ENCODE peak calls at places on chromosome 5, in nine cellular contexts. R is endothelial cell of umbilical vein; W is CD4-positive, alpha-beta memory T cell; J is CD4-positive, CD25-positive, alpha-beta regulatory T cell; I is stomach; Q is left ventricle myocardium inferior; T is neural progenitor cell; A is psoas muscle; D is T-helper 17 cell. L is an unnamed sample.
A peak's percentile ranks its signal among the peaks of the same experiment; 100 is the strongest.

GRCh38 chr5:40481226-40481625 is 198.5 kb upstream of the PTGER4 start:
- DNase-seq in R (no peak), W (no peak), J (no peak), I (no peak), Q (no peak), T (no peak), A (no peak), D (no peak), L (no peak)

GRCh38 chr5:66967102-66967501 is 229.5 kb downstream of the CD180 start:
- DNase-seq in R (no peak), W (no peak), J (no peak), I (no peak), Q (no peak), T (no peak), A (no peak), D (no peak), L (no peak)

GRCh38 chr5:112228672-112229071 is 190.4 kb downstream of the EPB41L4A start:
- DNase-seq in R (peak; percentile 69), W (no peak), J (no peak), I (peak; percentile 95), Q (peak; percentile 82), T (no peak), A (peak; percentile 41), D (no peak), L (peak; percentile 92)

GRCh38 chr5:96143450-96143849 is 181.8 kb upstream of the ELL2 start:
- DNase-seq in R (no peak), W (no peak), J (no peak), I (no peak), Q (no peak), T (no peak), A (no peak), D (no peak), L (no peak)

GRCh38 chr5:58902765-58903164 is 319.9 kb downstream of the RAB3C start:
- DNase-seq in R (no peak), W (no peak), J (no peak), I (no peak), Q (no peak), T (no peak), A (no peak), D (no peak), L (no peak)

GRCh38 chr5:73540192-73540591 is 25.2 kb downstream of the ANKRA2 start:
- DNase-seq in R (peak; percentile 38), W (no peak), J (no peak), I (no peak), Q (no peak), T (no peak), A (no peak), D (no peak), L (no peak)

GRCh38 chr5:167970002-167970401 is 321.4 kb upstream of the WWC1 start:
- DNase-seq in R (no peak), W (no peak), J (no peak), I (no peak), Q (no peak), T (no peak), A (no peak), D (no peak), L (no peak)

GRCh38 chr5:125210241-125210947 is 464.0 kb upstream of the ZNF608 start:
- DNase-seq in R (no peak), W (no peak), J (no peak), I (no peak), Q (no peak), T (no peak), A (no peak), D (no peak), L (no peak)

GRCh38 chr5:122507581-122507980 is 195.5 kb downstream of the SNCAIP start:
- DNase-seq in R (no peak), W (no peak), J (no peak), I (no peak), Q (no peak), T (no peak), A (no peak), D (no peak), L (peak; percentile 25)

GRCh38 chr5:39717186-39717897 is 292.6 kb upstream of the DAB2 start:
- DNase-seq in R (no peak), W (no peak), J (no peak), I (no peak), Q (no peak), T (no peak), A (no peak), D (no peak), L (no peak)

GRCh38 chr5:96478983-96479382 is 45.9 kb upstream of the PCSK1 start:
- DNase-seq in R (no peak), W (no peak), J (no peak), I (no peak), Q (no peak), T (no peak), A (no peak), D (no peak), L (no peak)

GRCh38 chr5:150053231-150053626 is 33.1 kb downstream of the CSF1R start:
- DNase-seq in R (peak; percentile 16), W (no peak), J (no peak), I (no peak), Q (no peak), T (no peak), A (no peak), D (no peak), L (no peak)

GRCh38 chr5:60744682-60745081 is 44.7 kb upstream of the DEPDC1B start:
- DNase-seq in R (no peak), W (no peak), J (no peak), I (no peak), Q (no peak), T (no peak), A (no peak), D (no peak), L (no peak)

GRCh38 chr5:64876203-64876602 is 107.5 kb downstream of the CWC27 start:
- DNase-seq in R (no peak), W (no peak), J (no peak), I (no peak), Q (no peak), T (no peak), A (no peak), D (no peak), L (no peak)

GRCh38 chr5:3009605-3010004 is 258.1 kb upstream of the IRX2 start:
- DNase-seq in R (no peak), W (no peak), J (no peak), I (no peak), Q (no peak), T (no peak), A (no peak), D (no peak), L (no peak)

GRCh38 chr5:3007577-3007976 is 256.1 kb upstream of the IRX2 start:
- DNase-seq in R (no peak), W (no peak), J (no peak), I (no peak), Q (no peak), T (no peak), A (no peak), D (no peak), L (no peak)

GRCh38 chr5:3006526-3006925 is 255.0 kb upstream of the IRX2 start:
- DNase-seq in R (no peak), W (no peak), J (no peak), I (no peak), Q (no peak), T (no peak), A (no peak), D (no peak), L (no peak)

GRCh38 chr5:3004361-3005080 is 253.0 kb upstream of the IRX2 start:
- DNase-seq in R (no peak), W (no peak), J (no peak), I (no peak), Q (no peak), T (no peak), A (no peak), D (no peak), L (no peak)

DNA sequence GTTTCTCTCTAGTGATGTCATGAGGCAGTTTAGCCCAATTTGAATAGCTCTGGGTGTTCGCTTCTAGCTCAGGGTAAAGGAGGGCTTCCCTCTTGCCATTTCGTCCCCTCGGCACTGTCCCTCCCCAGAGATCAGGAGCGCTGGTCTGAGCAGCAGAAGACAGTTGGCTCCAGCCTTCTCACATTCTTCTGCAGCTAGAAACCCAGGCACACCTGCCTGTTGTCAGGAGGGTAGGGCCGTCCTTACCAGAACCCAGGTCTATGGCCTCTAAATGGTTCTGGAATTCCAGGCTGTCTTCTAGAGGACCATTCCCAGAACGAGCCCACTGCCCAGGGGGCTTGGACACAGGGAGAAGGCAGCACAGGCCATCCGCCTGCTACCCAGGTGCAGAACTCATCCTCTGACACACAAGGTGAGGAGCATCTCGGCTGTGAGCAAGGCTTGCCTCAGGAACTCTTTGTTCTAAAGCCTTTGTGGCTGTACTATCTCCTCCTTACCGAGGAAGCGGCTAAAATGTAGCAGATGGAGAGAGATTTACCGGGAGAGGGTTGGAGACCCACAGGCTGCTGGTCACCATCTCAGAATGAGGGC is 255.6 kb upstream of the IRX2 start:
- DNase-seq in R (no peak), W (no peak), J (no peak), I (no peak), Q (no peak), T (no peak), A (no peak), D (no peak), L (no peak)
- H3K9me3 ChIP-seq in R (peaks cover 6% of the 10 kb centered on the region), W (no peaks in the 10 kb centered on the region), J (peaks cover 2% of the 10 kb centered on the region), I (peaks cover 5% of the 10 kb centered on the region), Q (no peaks in the 10 kb centered on the region), T (no peaks in the 10 kb centered on the region), A (no peaks in the 10 kb centered on the region), D (no peaks in the 10 kb centered on the region), L (peaks cover 7% of the 10 kb centered on the region)

DNA sequence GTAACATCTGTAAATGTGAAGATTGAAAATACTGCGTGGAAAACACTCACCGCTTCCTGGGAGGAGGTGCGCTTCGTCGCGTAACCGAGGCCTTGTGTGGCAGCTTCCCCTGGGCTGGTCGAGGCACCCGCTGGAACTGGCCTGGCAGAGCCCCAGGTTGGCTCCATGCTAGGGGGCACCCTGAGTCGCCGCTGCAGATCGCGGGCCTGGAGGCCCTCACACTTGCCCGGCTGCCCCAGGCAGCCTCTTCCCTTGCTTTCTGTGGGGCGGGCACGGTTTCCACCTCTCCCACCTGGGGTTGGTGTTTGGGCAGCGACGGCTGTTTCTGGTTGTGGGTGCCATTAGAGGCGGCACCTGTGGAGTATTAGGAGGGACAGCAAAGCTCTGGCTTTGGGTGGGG is 852 bp downstream of the ZNF354C start:
- DNase-seq in R (no peak), W (no peak), J (no peak), I (no peak), Q (no peak), T (no peak), A (peak; percentile 14), D (no peak), L (peak; percentile 67)
- H3K9me3 ChIP-seq in R (no peaks in the 10 kb centered on the region), W (no peaks in the 10 kb centered on the region), J (peaks cover 4% of the 10 kb centered on the region), I (peaks cover 38% of the 10 kb centered on the region), Q (peaks cover 24% of the 10 kb centered on the region), T (peaks cover 14% of the 10 kb centered on the region), A (peaks cover 24% of the 10 kb centered on the region), D (peaks cover 3% of the 10 kb centered on the region), L (peaks cover 3% of the 10 kb centered on the region)

GRCh38 chr5:130331332-130331731 is 427.1 kb downstream of the CHSY3 start:
- DNase-seq in R (no peak), W (no peak), J (no peak), I (no peak), Q (no peak), T (no peak), A (no peak), D (no peak), L (no peak)
- H3K9me3 ChIP-seq in R (no peaks in the 10 kb centered on the region), W (no peaks in the 10 kb centered on the region), J (no peaks in the 10 kb centered on the region), I (peaks cover 4% of the 10 kb centered on the region), Q (no peaks in the 10 kb centered on the region), T (no peaks in the 10 kb centered on the region), A (no peaks in the 10 kb centered on the region), D (no peaks in the 10 kb centered on the region), L (no peaks in the 10 kb centered on the region)

GRCh38 chr5:50340757-50341156 is 100.3 kb downstream of the EMB start:
- DNase-seq in R (no peak), W (no peak), J (no peak), I (no peak), Q (no peak), T (no peak), A (no peak), D (no peak), L (no peak)

GRCh38 chr5:50343715-50344114 is 97.4 kb downstream of the EMB start:
- DNase-seq in R (no peak), W (no peak), J (no peak), I (no peak), Q (no peak), T (no peak), A (no peak), D (no peak), L (no peak)
- H3K9me3 ChIP-seq in R (peaks cover 1% of the 10 kb centered on the region), W (no peaks in the 10 kb centered on the region), J (no peaks in the 10 kb centered on the region), I (peaks cover 5% of the 10 kb centered on the region), Q (peaks cover 3% of the 10 kb centered on the region), T (peaks cover 19% of the 10 kb centered on the region), A (no peaks in the 10 kb centered on the region), D (no peaks in the 10 kb centered on the region), L (no peaks in the 10 kb centered on the region)

L was measured in right cardiac atrium.